ENCODE peak calls at places on chromosomes 12 and 14, in five cellular contexts. H, L, S, E and I are unnamed samples.

GRCh38 chr12:26523708-26524150 is 309.3 kb downstream of the ITPR2 start:
- DNase-seq in L (no peak), H (peak), S (no peak), E (no peak), I (no peak)

GRCh38 chr14:20294636-20295035 is 11.1 kb downstream of the TTC5 start:
- DNase-seq in H (no peak), S (no peak), E (no peak), L (no peak), I (no peak)

GRCh38 chr12:54981796-54982195 is 2.8 kb downstream of the TESPA1 start:
- DNase-seq in L (no peak), E (no peak), S (no peak), H (no peak), I (no peak)

GRCh38 chr12:68352067-68352466 is 19.9 kb upstream of the MDM1 start:
- DNase-seq in L (peak), S (no peak), H (no peak), E (no peak), I (no peak)

GRCh38 chr14:91253795-91254323 is 9.4 kb upstream of the GPR68 start:
- DNase-seq in H (no peak), S (no peak), L (no peak), E (no peak), I (no peak)

GRCh38 chr14:101125719-101126375 is 222.3 kb upstream of the RTL1 start:
- DNase-seq in S (no peak), E (no peak), H (no peak), L (no peak), I (no peak)

GRCh38 chr12:59736786-59737185 is 141.0 kb downstream of the SLC16A7 start:
- DNase-seq in E (no peak), S (no peak), H (no peak), L (no peak), I (no peak)

GRCh38 chr12:49094966-49095365 is 365 bp upstream of the DHH start:
- DNase-seq in H (no peak), S (no peak), E (no peak), L (no peak), I (no peak)

GRCh38 chr12:11510671-11511070 is 115.3 kb upstream of the PRB2 start:
- DNase-seq in H (no peak), S (no peak), L (no peak), E (no peak), I (no peak)

GRCh38 chr12:65602579-65603295 is 221.5 kb upstream of the HMGA2 start:
- DNase-seq in L (peak), E (peak), H (peak), S (peak), I (peak)

GRCh38 chr12:108572166-108572790 is 9.9 kb downstream of the ISCU start:
- DNase-seq in H (no peak), E (no peak), S (no peak), L (no peak), I (no peak)

GRCh38 chr12:52703424-52703823 is at the start of gene KRT77:
- DNase-seq in E (no peak), L (no peak), S (no peak), H (no peak), I (no peak)

GRCh38 chr14:63248211-63248610 is 44.0 kb downstream of the RHOJ start:
- DNase-seq in E (no peak), L (no peak), S (no peak), H (no peak), I (no peak)

GRCh38 chr12:21456291-21456780 is 18.9 kb downstream of the PYROXD1 start:
- DNase-seq in L (no peak), E (no peak), S (no peak), H (no peak), I (no peak)

GRCh38 chr12:109016016-109016415 is 4.9 kb downstream of the SVOP start:
- DNase-seq in S (no peak), L (no peak), H (no peak), E (no peak), I (no peak)

GRCh38 chr12:13005649-13006048 is 5.6 kb upstream of the HEBP1 start:
- DNase-seq in H (no peak), S (no peak), L (no peak), E (no peak), I (no peak)

GRCh38 chr12:111437816-111438454 is 32.2 kb downstream of the SH2B3 start:
- DNase-seq in L (peak), E (no peak), S (no peak), H (no peak), I (no peak)

GRCh38 chr12:121949643-121950397 is 31.4 kb downstream of the CFAP251 start:
- DNase-seq in H (no peak), E (no peak), S (peak), L (no peak), I (no peak)

GRCh38 chr12:82685721-82686222 is 934 bp upstream of the TMTC2 start:
- DNase-seq in H (peak), E (peak), L (peak), S (peak), I (peak)

GRCh38 chr14:53156238-53156637 is 3.1 kb upstream of the DDHD1 start:
- DNase-seq in L (no peak), E (no peak), S (no peak), H (no peak), I (no peak)

GRCh38 chr12:121217761-121218160 is 7.8 kb downstream of the P2RX4 start:
- DNase-seq in L (no peak), S (peak), E (no peak), H (no peak), I (no peak)

GRCh38 chr14:83632375-83632774 is 1897.6 kb upstream of the FLRT2 start:
- DNase-seq in E (no peak), S (no peak), H (no peak), L (no peak), I (no peak)

GRCh38 chr12:69984216-69984615 is 159.2 kb downstream of the MYRFL start:
- DNase-seq in H (no peak), L (no peak), E (no peak), S (no peak), I (no peak)

GRCh38 chr14:101881426-101881825 is 82.9 kb upstream of the DYNC1H1 start:
- DNase-seq in H (no peak), L (no peak), E (no peak), S (no peak), I (no peak)

GRCh38 chr12:11834925-11835324 is 185.5 kb downstream of the ETV6 start:
- DNase-seq in L (no peak), H (no peak), S (no peak), E (no peak), I (no peak)

GRCh38 chr14:75803768-75804167 is 142.7 kb downstream of the TTLL5 start:
- DNase-seq in E (no peak), L (no peak), H (no peak), S (no peak), I (no peak)

GRCh38 chr12:121709478-121709890 is 3.1 kb upstream of the TMEM120B start:
- DNase-seq in E (no peak), H (no peak), S (peak), L (no peak), I (no peak)

GRCh38 chr12:109309441-109310246 is 560 bp upstream of the FOXN4 start:
- DNase-seq in S (no peak), H (peak), L (no peak), E (no peak), I (no peak)

GRCh38 chr12:29088611-29089219 is 60.4 kb upstream of the FAR2 start:
- DNase-seq in S (peak), E (no peak), L (peak), H (peak), I (no peak)

GRCh38 chr12:57719777-57720605 is 18.6 kb downstream of the AGAP2 start:
- DNase-seq in E (no peak), H (no peak), L (no peak), S (no peak), I (peak)

GRCh38 chr14:75460402-75460801 is 32.6 kb downstream of the JDP2 start:
- DNase-seq in H (no peak), E (no peak), S (no peak), L (no peak), I (no peak)

GRCh38 chr14:100988956-100989355 is 85.4 kb upstream of the RTL1 start:
- DNase-seq in S (no peak), L (no peak), H (no peak), E (no peak), I (no peak)

GRCh38 chr14:92460916-92461579 is 52.5 kb upstream of the RIN3 start:
- DNase-seq in S (no peak), L (no peak), H (no peak), E (no peak), I (no peak)

GRCh38 chr12:74890237-74890599 is 319.4 kb downstream of the KCNC2 start:
- DNase-seq in H (no peak), E (no peak), L (no peak), S (peak), I (no peak)
- TF ChIP-seq TAF1 in H (no peak), E (no peak), L (no peak), S (no peak), I (no peak)

GRCh38 chr12:131102991-131103609 is 149.4 kb downstream of the ADGRD1 start:
- DNase-seq in S (no peak), H (no peak), L (no peak), E (no peak), I (peak)

GRCh38 chr12:131103614-131104463 is 150.1 kb downstream of the ADGRD1 start:
- DNase-seq in S (no peak), E (no peak), H (no peak), L (no peak), I (no peak)

GRCh38 chr12:131101703-131102492 is 148.2 kb downstream of the ADGRD1 start:
- DNase-seq in S (no peak), E (no peak), L (no peak), H (no peak), I (peak)

GRCh38 chr12:131101006-131101405 is 147.3 kb downstream of the ADGRD1 start:
- DNase-seq in H (no peak), E (no peak), L (no peak), S (no peak), I (no peak)

DNA sequence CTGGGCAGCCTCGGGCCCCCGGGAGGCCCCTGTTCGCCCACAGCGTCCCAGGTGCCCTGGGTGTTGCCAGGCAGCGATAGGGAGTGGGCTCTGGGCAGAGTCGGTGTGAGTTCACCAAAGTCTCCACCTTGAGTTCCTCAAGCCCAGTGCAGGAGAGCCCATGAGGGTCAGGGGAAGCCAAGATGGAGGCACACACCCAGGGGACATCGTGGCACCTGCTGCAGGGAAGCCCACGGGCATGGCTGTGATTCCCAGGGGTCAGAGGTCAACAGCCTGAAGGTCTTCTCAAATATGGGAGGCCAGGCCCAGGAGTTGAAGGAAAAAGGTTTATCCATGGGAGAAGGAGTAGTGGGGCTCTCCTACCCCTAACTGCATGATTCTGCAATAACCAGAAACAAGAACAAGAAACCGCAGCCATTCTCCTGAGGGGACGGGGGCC is 148.8 kb downstream of the ADGRD1 start:
- DNase-seq in H (no peak), S (no peak), L (no peak), E (no peak), I (no peak)
- TF ChIP-seq TAF1 in H (no peak), S (no peak), L (no peak), E (no peak), I (no peak)

DNA sequence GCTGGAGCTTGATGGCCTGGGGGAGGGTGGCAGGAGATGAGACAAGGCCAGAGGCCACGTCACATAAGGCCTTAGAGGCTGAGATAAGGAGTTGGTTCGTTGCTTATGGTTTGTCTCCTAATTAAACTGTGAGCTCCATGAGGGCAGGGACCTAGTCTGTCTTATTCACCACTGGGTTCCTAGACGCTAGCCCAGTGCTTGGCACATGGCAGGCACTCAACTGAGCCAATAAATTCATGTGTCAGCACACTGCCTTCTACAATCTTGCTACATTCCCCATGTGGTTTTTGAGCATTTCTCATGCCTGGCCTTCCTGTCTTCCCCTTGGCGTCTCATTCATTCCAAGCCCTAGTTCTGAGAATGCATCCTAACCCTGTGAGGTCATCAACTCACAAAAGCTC is 92.5 kb upstream of the MED13L start:
- DNase-seq in L (no peak), S (no peak), H (no peak), E (no peak), I (no peak)
- TF ChIP-seq TAF1 in L (no peak), S (no peak), H (no peak), E (no peak), I (no peak)

DNA sequence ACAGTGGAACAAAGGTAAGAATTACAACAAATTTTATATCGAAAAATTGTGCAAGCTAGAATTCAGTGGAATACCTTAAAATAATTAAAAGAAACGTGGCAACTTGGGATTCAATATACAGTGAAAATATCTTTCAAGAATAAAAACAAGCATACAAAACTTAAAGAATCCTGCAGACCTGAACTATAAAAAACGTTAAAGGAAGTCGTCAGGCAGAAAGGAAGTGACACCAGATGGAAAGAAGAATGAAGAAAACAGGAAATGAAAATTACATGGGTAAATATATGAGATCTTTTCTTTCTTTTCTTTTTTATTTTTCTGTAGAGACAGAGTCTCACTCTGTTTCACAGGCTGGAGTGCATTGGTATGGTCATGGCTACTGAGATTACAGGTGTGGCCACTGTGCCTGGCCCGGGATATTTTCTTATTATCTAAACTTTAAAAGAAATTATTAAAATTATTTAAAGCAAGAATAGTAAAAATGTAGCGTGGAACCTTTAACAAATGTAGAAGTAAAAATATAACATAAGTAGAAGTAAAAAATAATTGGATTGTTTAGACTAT is 4.7 kb downstream of the MGP start:
- DNase-seq in E (no peak), S (no peak), L (no peak), H (no peak), I (no peak)
- TF ChIP-seq TAF1 in E (no peak), S (no peak), L (no peak), H (no peak), I (no peak)

GRCh38 chr12:87136330-87136976 is 880.3 kb upstream of the MGAT4C start:
- DNase-seq in H (no peak), L (no peak), S (no peak), E (no peak), I (no peak)
- TF ChIP-seq TAF1 in H (no peak), L (no peak), S (no peak), E (no peak), I (no peak)

GRCh38 chr12:46555379-46555778 is 182.8 kb upstream of the SLC38A2 start:
- DNase-seq in L (no peak), E (no peak), S (no peak), H (peak), I (no peak)

GRCh38 chr12:46557539-46558373 is 185.2 kb upstream of the SLC38A2 start:
- DNase-seq in H (no peak), E (no peak), L (peak), S (no peak), I (no peak)

GRCh38 chr12:46556105-46556559 is 183.6 kb upstream of the SLC38A2 start:
- DNase-seq in H (no peak), E (no peak), L (no peak), S (peak), I (no peak)

GRCh38 chr12:46558696-46559095 is 186.1 kb upstream of the SLC38A2 start:
- DNase-seq in S (no peak), L (no peak), H (no peak), E (no peak), I (no peak)

GRCh38 chr12:46556820-46557524 is 184.4 kb upstream of the SLC38A2 start:
- DNase-seq in L (no peak), H (no peak), S (no peak), E (no peak), I (no peak)
- TF ChIP-seq TAF1 in L (no peak), H (no peak), S (no peak), E (no peak), I (no peak)

DNA sequence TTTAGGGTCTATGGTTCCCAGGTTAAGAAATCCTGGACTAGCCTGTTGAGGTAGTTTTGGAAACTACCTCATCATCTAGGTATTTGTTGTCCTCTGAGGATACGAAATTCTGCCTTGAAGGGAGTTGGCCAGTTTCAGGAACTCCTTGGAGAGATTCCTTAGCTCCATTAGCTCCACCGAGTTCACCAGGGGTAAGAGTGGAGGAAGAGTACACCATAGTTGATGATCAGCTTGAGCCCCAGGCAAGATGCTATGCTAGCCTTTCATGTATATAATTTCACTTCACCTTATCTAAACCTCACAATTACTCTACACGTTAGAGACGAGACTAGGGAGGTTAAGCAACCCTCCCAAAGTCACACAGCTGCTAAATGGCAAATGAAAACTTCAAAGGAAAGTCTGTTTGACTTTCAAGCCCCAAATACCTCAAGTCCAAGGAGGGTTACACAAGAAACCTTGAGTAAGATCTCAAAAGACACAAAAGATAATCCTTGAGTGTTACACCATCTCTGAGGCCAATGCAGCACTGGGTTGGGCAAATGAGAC is 97.1 kb upstream of the KRAS start:
- DNase-seq in L (no peak), H (no peak), S (no peak), E (no peak), I (no peak)
- TF ChIP-seq TAF1 in L (no peak), H (no peak), S (no peak), E (no peak), I (no peak)

GRCh38 chr14:99737451-99737951 is 53.4 kb downstream of the CYP46A1 start:
- DNase-seq in L (no peak), H (peak), S (no peak), E (no peak), I (no peak)
- TF ChIP-seq TAF1 in L (no peak), H (no peak), S (no peak), E (no peak), I (no peak)